ENCODE peak calls at places on chromosomes 12 and 14, in seven cellular contexts. L is suprapubic skin, N is breast epithelium, U is transverse colon, S is K562, W is HCT116, X is prostate gland. K is an unnamed sample.

GRCh38 chr14:22560638-22561365 is 28.2 kb downstream of the DAD1 start:
- DNase-seq in L (no peak), N (no peak), U (no peak), S (peak; percentile 46), W (no peak), X (peak; percentile 47), K (no peak)

GRCh38 chr12:78403136-78403535 is 461.4 kb upstream of the SYT1 start:
- DNase-seq in L (no peak), N (no peak), U (no peak), S (no peak), W (no peak), X (no peak), K (no peak)

GRCh38 chr14:39230416-39230815 is 3.3 kb upstream of the MIA2 start:
- DNase-seq in L (no peak), N (no peak), U (no peak), S (no peak), W (no peak), X (no peak), K (no peak)

GRCh38 chr12:25283006-25283405 is 32.3 kb upstream of the KRAS start:
- DNase-seq in L (no peak), N (no peak), U (no peak), S (no peak), W (no peak), X (no peak), K (no peak)

GRCh38 chr12:20777420-20777819 is 33.1 kb upstream of the SLCO1B3 start:
- DNase-seq in L (no peak), N (no peak), U (no peak), S (no peak), W (no peak), X (no peak), K (no peak)

GRCh38 chr12:100720016-100720654 is 74.4 kb upstream of the ANO4 start:
- DNase-seq in L (no peak), N (no peak), U (no peak), S (no peak), W (no peak), X (no peak), K (no peak)

GRCh38 chr12:54159140-54159539 is 29.6 kb downstream of the SMUG1 start:
- DNase-seq in L (no peak), N (no peak), U (no peak), S (peak; percentile 92), W (peak; percentile 50), X (no peak), K (peak; percentile 54)

GRCh38 chr12:100383586-100384548 is 27.0 kb downstream of the SLC17A8 start:
- DNase-seq in L (no peak), N (no peak), U (no peak), S (no peak), W (no peak), X (no peak), K (no peak)

GRCh38 chr12:109824731-109825130 is 8.5 kb downstream of the TRPV4 start:
- DNase-seq in L (no peak), N (no peak), U (no peak), S (no peak), W (no peak), X (no peak), K (no peak)

GRCh38 chr12:53345486-53346195 is 9.5 kb upstream of the SP7 start:
- DNase-seq in L (no peak), N (no peak), U (no peak), S (no peak), W (no peak), X (no peak), K (no peak)

GRCh38 chr12:28936221-28936620 is 212.9 kb upstream of the FAR2 start:
- DNase-seq in L (no peak), N (no peak), U (no peak), S (no peak), W (no peak), X (no peak), K (no peak)

GRCh38 chr14:80946797-80947196 is 5.3 kb upstream of the CEP128 start:
- DNase-seq in L (no peak), N (no peak), U (no peak), S (no peak), W (no peak), X (no peak), K (no peak)

GRCh38 chr12:62618319-62618718 is 151.7 kb downstream of the MON2 start:
- DNase-seq in L (no peak), N (no peak), U (no peak), S (no peak), W (no peak), X (no peak), K (no peak)

GRCh38 chr12:4892418-4892817 is 17.3 kb upstream of the KCNA1 start:
- DNase-seq in L (no peak), N (no peak), U (no peak), S (no peak), W (no peak), X (no peak), K (no peak)

GRCh38 chr12:65734226-65734625 is 90.1 kb upstream of the HMGA2 start:
- DNase-seq in L (no peak), N (no peak), U (no peak), S (no peak), W (no peak), X (no peak), K (no peak)

GRCh38 chr14:68694516-68695235 is 98.2 kb downstream of the ZFP36L1 start:
- DNase-seq in L (peak; percentile 64), N (no peak), U (no peak), S (no peak), W (no peak), X (no peak), K (no peak)

GRCh38 chr12:54141534-54142475 is 47.0 kb downstream of the SMUG1 start:
- DNase-seq in L (no peak), N (no peak), U (no peak), S (no peak), W (no peak), X (no peak), K (no peak)

GRCh38 chr14:89534896-89535615 is 118.0 kb upstream of the FOXN3 start:
- DNase-seq in L (no peak), N (no peak), U (no peak), S (no peak), W (no peak), X (no peak), K (no peak)

GRCh38 chr14:63692309-63693020 is 35.4 kb downstream of the SGPP1 start:
- DNase-seq in L (no peak), N (no peak), U (no peak), S (no peak), W (no peak), X (no peak), K (no peak)

DNA sequence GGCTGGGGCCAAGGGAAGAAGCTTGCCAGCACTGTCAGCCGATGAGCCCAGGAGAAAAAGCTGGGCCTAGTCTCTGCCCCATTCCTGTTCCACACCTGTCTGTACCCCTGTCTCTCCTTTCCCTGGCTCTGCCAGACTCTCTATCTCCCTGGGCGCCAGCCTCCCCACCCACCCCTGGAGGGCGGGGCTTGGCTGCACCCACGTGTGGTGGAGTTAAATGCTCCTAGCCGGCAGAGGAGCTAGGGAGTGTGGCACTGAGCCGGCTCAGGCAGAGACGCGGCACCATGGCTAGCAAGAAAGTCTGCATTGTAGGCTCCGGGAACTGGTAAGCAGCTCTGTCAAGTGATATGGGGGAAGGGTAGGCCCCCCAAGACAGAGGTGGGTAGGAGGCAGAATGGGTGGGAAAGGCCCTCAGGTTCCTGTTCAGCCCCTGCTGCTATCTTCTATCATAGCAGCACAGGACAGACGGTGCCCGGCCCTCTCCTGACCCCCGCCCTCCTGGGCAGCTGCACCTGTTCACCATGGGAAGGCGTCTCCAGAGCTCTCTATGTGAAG is at the start of gene GPD1:
- DNase-seq in L (no peak), N (peak; percentile 76), U (peak; percentile 81), S (peak; percentile 80), W (peak; percentile 16), X (peak; percentile 77), K (no peak)
- TF ChIP-seq POLR2A in L (no peak), N (no peak), U (peak; percentile 52), S (no peak), W (no peak), X (peak; percentile 57), K (no peak)

GRCh38 chr12:113152196-113152834 is 2.8 kb downstream of the CFAP73 start:
- DNase-seq in L (no peak), N (no peak), U (no peak), S (no peak), W (no peak), X (no peak), K (no peak)

GRCh38 chr12:113155060-113155459 is 5.5 kb downstream of the CFAP73 start:
- DNase-seq in L (no peak), N (no peak), U (no peak), S (no peak), W (no peak), X (no peak), K (no peak)

GRCh38 chr12:113151655-113152054 is 2.1 kb downstream of the CFAP73 start:
- DNase-seq in L (no peak), N (no peak), U (no peak), S (no peak), W (no peak), X (no peak), K (no peak)

GRCh38 chr12:113154351-113154973 is 4.9 kb downstream of the CFAP73 start:
- DNase-seq in L (no peak), N (no peak), U (no peak), S (no peak), W (no peak), X (no peak), K (no peak)

DNA sequence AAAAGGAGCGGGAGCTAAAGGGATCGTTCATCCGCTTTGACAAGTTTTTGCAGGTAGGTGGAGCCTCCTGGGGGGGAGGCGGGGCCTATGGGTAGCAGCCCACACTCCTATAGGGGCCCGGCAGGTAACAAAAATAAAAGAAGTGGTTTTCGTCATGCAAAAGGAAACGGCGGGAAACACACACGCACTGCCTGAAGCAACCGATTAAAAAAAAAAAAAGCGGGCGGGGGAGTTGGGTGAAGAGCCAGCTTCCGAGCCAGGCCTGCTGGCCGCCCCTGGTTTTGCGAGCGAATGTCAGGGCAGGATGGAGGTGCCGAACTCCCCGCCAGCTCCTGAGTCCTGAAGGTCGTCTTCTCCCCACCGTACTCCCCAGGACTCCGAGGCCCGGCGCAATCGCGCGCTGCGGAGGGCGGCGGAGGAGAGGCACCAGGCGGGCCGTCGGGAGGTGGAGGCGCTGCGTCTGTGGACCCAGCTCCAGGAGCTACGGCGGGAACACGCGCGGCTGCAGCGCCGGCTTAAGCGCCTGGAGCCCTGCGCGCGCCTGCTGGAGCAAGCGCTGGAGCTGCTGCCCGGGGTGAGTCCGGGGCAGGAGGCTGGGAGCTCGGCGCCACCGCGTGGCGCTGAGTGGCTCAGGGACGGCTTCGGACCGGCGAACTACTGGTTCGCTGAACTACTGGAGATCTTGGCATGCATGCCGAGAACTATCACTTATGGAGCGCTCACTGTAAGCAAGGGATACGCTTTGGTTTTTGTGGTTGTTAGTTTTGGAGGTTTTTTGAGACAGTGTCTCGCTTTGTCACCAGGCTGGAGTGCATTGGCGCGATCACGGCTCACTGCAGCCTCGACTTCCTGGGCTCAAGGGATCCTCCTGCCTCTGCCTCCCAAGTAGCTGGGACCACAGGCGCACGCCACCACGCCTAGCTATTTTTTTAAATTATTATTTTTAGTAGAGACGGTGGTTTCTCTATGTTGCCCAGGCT is 3.6 kb downstream of the CFAP73 start:
- DNase-seq in L (peak; percentile 66), N (peak; percentile 66), U (peak; percentile 79), S (peak; percentile 83), W (peak; percentile 54), X (peak; percentile 52), K (peak; percentile 85)
- TF ChIP-seq POLR2AphosphoS5 in L (no peak), N (no peak), U (no peak), S (no peak), W (no peak), X (no peak), K (no peak)

GRCh38 chr14:71165121-71165574 is 257.9 kb downstream of the PCNX1 start:
- DNase-seq in L (no peak), N (no peak), U (peak; percentile 82), S (no peak), W (no peak), X (no peak), K (no peak)
- TF ChIP-seq POLR2A in L (no peak), N (no peak), U (no peak), S (no peak), W (no peak), X (no peak), K (no peak)

GRCh38 chr12:132602578-132603239 is 7.7 kb downstream of the LRCOL1 start:
- DNase-seq in L (no peak), N (no peak), U (peak; percentile 83), S (no peak), W (no peak), X (no peak), K (no peak)
- TF ChIP-seq POLR2AphosphoS5 in L (no peak), N (no peak), U (no peak), S (no peak), W (no peak), X (no peak), K (no peak)

K was measured in GM12891.